ENCODE peak calls at places on chromosome 4, in eight cellular contexts. B is colonic mucosa; O is psoas muscle; V is tibial artery; I is CD8-positive, alpha-beta memory T cell; W is GM23248; M is neural progenitor cell; G is hepatocyte. Q is an unnamed sample. For H3K4me1 and H3K36me3, the result is how much of the 10 kb centered on the place peaks cover.

GRCh38 chr4:76457885-76458284 is 22.9 kb downstream of the SHROOM3 start:
- DNase-seq in B (no peak), O (no peak), V (no peak), I (no peak), W (no peak), M (peak), G (peak), Q (no peak)

GRCh38 chr4:146053901-146054300 is 115.3 kb upstream of the ZNF827 start:
- DNase-seq in B (no peak), O (no peak), V (no peak), I (no peak), W (no peak), M (no peak), G (no peak), Q (peak)

GRCh38 chr4:79284893-79285292 is 41.0 kb downstream of the NAA11 start:
- DNase-seq in B (no peak), O (no peak), V (no peak), I (no peak), W (no peak), M (no peak), G (no peak), Q (peak)

GRCh38 chr4:86594559-86595425 is 677 bp downstream of the PTPN13 start:
- DNase-seq in B (peak), O (peak), V (peak), I (no peak), W (peak), M (peak), G (peak), Q (peak)

GRCh38 chr4:173318648-173319211 is 15.4 kb downstream of the HMGB2 start:
- DNase-seq in B (no peak), O (no peak), V (no peak), I (no peak), W (peak), M (no peak), G (peak), Q (peak)

GRCh38 chr4:127586922-127587571 is 45.7 kb upstream of the INTU start:
- DNase-seq in B (no peak), O (no peak), V (no peak), I (no peak), W (peak), M (peak), G (peak), Q (peak)

GRCh38 chr4:176792348-176793059 is at the start of gene VEGFC:
- DNase-seq in B (peak), O (peak), V (peak), I (no peak), W (peak), M (peak), G (peak), Q (peak)

GRCh38 chr4:131085009-131085408 is 1989.1 kb downstream of the C4orf33 start:
- DNase-seq in B (no peak), O (no peak), V (no peak), I (no peak), W (no peak), M (no peak), G (no peak), Q (no peak)

GRCh38 chr4:146382194-146382593 is 139.5 kb downstream of the SLC10A7 start:
- DNase-seq in B (no peak), O (no peak), V (no peak), I (no peak), W (no peak), M (no peak), G (no peak), Q (no peak)

GRCh38 chr4:146165840-146166239 is 9.7 kb upstream of the LSM6 start:
- DNase-seq in B (no peak), O (no peak), V (no peak), I (no peak), W (peak), M (no peak), G (no peak), Q (no peak)

GRCh38 chr4:183284965-183285364 is 35.1 kb downstream of the CLDN22 start:
- DNase-seq in B (no peak), O (no peak), V (no peak), I (no peak), W (peak), M (no peak), G (no peak), Q (peak)

GRCh38 chr4:188971125-188971524 is 831.9 kb downstream of the TRIML1 start:
- DNase-seq in B (no peak), O (no peak), V (no peak), I (no peak), W (peak), M (no peak), G (no peak), Q (no peak)

GRCh38 chr4:41597494-41597893 is 59.5 kb downstream of the LIMCH1 start:
- DNase-seq in B (no peak), O (no peak), V (no peak), I (no peak), W (no peak), M (no peak), G (no peak), Q (no peak)

GRCh38 chr4:180296036-180296599 is 1947.1 kb upstream of the TENM3 start:
- DNase-seq in B (no peak), O (no peak), V (no peak), I (no peak), W (no peak), M (no peak), G (no peak), Q (no peak)

GRCh38 chr4:102169345-102169744 is 175.9 kb downstream of the SLC39A8 start:
- DNase-seq in B (no peak), O (no peak), V (no peak), I (no peak), W (peak), M (peak), G (peak), Q (peak)

GRCh38 chr4:185513489-185514181 is 21.7 kb downstream of the PDLIM3 start:
- DNase-seq in B (peak), O (peak), V (no peak), I (no peak), W (no peak), M (no peak), G (peak), Q (no peak)

GRCh38 chr4:155854597-155855226 is 11.4 kb downstream of the ASIC5 start:
- DNase-seq in B (no peak), O (no peak), V (no peak), I (no peak), W (peak), M (peak), G (peak), Q (peak)

GRCh38 chr4:78562687-78563086 is 11.1 kb downstream of the ANXA3 start:
- DNase-seq in B (no peak), O (no peak), V (no peak), I (no peak), W (no peak), M (no peak), G (no peak), Q (no peak)

GRCh38 chr4:81469774-81470455 is 1.8 kb downstream of the RASGEF1B start:
- DNase-seq in B (no peak), O (no peak), V (no peak), I (no peak), W (no peak), M (no peak), G (no peak), Q (no peak)

GRCh38 chr4:66052426-66052825 is 382.1 kb upstream of the EPHA5 start:
- DNase-seq in B (no peak), O (no peak), V (no peak), I (no peak), W (no peak), M (no peak), G (no peak), Q (no peak)

GRCh38 chr4:83490876-83491450 is 6.1 kb upstream of the ABRAXAS1 start:
- DNase-seq in B (no peak), O (no peak), V (no peak), I (no peak), W (peak), M (peak), G (peak), Q (peak)

GRCh38 chr4:4358093-4358840 is 28.6 kb upstream of the NSG1 start:
- DNase-seq in B (no peak), O (no peak), V (no peak), I (no peak), W (no peak), M (peak), G (no peak), Q (no peak)

GRCh38 chr4:119977135-119977534 is 89.5 kb downstream of the MAD2L1 start:
- DNase-seq in B (no peak), O (no peak), V (no peak), I (no peak), W (no peak), M (no peak), G (no peak), Q (no peak)

DNA sequence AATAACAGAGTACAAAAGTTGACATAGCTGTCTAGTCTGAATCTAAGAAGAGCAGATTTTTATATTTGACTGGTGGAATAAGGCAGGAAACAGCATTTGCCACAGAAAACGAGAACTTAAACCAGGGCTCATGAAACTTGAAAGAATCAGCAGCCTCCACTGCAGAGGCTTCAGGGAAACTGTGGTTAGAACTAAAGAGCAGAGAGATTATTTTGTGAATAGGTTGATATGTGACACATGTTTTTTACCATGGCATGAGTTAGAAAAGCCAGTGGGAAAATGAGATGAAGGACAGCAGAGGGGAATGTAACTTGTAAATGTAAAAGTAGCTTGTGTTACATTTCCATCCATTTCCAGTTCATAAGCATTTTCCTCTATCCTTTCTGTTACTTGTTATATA is 63.7 kb upstream of the CAMK2D start:
- DNase-seq in B (no peak), O (no peak), V (no peak), I (no peak), W (no peak), M (no peak), G (no peak), Q (no peak)
- H3K4me1 ChIP-seq in B (under half), O (under half), V (under half), I (under half), W (under half), M (under half), G (under half), Q (under half)

GRCh38 chr4:70681730-70682129 is 6.6 kb upstream of the UTP3 start:
- DNase-seq in B (no peak), O (no peak), V (no peak), I (no peak), W (no peak), M (no peak), G (no peak), Q (no peak)
- H3K27ac ChIP-seq in B (no peak), O (no peak), V (no peak), I (no peak), W (no peak), M (no peak), G (no peak), Q (no peak)

GRCh38 chr4:128942547-128942946 is 133.0 kb downstream of the JADE1 start:
- DNase-seq in B (no peak), O (no peak), V (no peak), I (no peak), W (no peak), M (no peak), G (no peak), Q (peak)
- H3K36me3 ChIP-seq in B (under half), O (under half), V (under half), I (under half), W (under half), M (under half), G (under half), Q (under half)

DNA sequence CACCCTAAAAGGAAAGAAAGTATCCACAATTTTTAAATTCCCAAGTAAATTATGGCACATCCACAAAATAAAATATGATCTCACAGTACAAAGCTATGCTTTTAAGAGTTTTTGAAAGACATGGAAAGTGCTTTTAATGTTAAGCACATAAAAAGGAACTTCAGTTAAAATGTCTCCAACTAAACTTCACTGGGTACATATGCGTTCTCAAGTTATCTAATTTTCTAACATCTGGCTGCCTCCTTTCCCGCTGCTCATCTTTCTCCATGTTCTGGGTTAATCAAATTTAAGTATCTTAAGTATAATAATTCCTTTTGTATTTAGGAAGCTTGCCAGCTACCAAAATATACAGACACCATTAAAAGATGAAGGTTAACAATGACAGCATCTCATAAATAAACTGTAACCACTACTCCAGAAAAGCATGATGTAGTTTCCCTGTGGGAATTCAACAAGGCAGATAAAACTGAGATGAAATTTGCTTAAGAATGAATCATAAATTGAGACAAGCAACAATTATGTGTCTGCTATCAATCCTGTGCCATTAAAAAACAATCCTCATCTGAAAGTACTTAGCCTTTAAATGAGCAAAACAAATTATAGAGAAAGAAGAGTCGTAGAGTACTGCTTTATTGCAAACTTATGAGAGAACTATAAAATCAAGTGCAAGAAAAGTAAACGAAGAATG is 25.1 kb downstream of the PRSS12 start:
- DNase-seq in B (no peak), O (no peak), V (no peak), I (no peak), W (peak), M (no peak), G (no peak), Q (no peak)
- H3K4me1 ChIP-seq in B (under half), O (under half), V (under half), I (under half), W (under half), M (under half), G (under half), Q (under half)

DNA sequence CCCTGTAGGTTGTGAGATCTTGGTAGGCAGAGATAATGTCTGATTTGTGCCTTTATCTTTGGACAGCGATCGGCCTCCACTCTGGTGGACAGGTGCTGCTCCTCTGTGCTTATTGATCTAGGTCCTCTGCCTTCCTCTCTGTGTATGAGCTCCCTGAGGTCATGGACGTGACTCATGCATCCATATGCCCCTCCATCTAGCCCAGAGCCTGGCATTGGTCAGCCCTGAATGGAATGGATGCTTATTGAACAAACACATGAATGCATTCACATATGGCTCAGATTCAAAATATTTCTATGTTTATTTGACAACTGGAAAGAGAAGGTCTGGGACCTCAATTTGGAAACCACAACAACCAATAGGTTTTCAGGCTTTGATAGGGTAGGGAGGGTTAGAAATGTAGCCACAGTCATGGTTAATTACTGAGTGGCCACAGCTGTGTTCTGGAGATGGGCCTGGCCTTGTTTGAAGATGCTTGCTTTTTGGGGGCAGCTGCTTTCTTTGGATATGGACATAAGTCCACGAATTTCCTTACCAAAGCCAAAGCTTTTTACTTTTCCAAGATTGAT is 76.2 kb downstream of the SEL1L3 start:
- DNase-seq in B (no peak), O (no peak), V (no peak), I (no peak), W (no peak), M (no peak), G (no peak), Q (no peak)
- H3K27ac ChIP-seq in B (no peak), O (no peak), V (no peak), I (no peak), W (no peak), M (no peak), G (no peak), Q (no peak)

GRCh38 chr4:766559-767283 is 59.2 kb downstream of the CPLX1 start:
- DNase-seq in B (no peak), O (peak), V (no peak), I (no peak), W (no peak), M (no peak), G (no peak), Q (no peak)

GRCh38 chr4:768995-769394 is 56.9 kb downstream of the CPLX1 start:
- DNase-seq in B (no peak), O (peak), V (no peak), I (no peak), W (no peak), M (no peak), G (no peak), Q (no peak)

GRCh38 chr4:769511-769910 is 56.4 kb downstream of the CPLX1 start:
- DNase-seq in B (no peak), O (peak), V (no peak), I (no peak), W (no peak), M (no peak), G (no peak), Q (no peak)

GRCh38 chr4:766152-766515 is 59.8 kb downstream of the CPLX1 start:
- DNase-seq in B (no peak), O (no peak), V (no peak), I (no peak), W (peak), M (no peak), G (peak), Q (no peak)

DNA sequence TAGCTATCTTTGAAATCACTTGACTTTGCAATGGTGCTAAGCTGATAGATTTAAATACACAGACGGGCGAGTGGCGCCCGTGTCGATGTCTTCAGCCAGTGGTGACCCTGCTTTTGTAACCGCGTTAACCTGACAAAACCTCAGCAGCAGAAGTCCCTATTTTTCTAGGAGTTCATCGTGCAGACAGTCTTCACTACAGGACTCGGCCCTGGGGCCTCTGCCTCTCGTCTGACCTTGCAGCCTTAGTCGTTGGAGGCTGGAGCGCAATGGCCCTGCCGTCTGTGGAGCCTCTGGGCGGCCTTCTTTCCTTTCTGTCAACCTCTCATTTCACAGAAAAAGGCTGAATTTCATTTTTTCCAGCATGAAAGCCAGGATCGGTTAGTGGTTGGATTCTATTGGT is 57.9 kb downstream of the CPLX1 start:
- DNase-seq in B (no peak), O (peak), V (no peak), I (no peak), W (no peak), M (no peak), G (no peak), Q (no peak)
- H3K36me3 ChIP-seq in B (under half), O (half or more), V (half or more), I (under half), W (under half), M (under half), G (under half), Q (under half)

DNA sequence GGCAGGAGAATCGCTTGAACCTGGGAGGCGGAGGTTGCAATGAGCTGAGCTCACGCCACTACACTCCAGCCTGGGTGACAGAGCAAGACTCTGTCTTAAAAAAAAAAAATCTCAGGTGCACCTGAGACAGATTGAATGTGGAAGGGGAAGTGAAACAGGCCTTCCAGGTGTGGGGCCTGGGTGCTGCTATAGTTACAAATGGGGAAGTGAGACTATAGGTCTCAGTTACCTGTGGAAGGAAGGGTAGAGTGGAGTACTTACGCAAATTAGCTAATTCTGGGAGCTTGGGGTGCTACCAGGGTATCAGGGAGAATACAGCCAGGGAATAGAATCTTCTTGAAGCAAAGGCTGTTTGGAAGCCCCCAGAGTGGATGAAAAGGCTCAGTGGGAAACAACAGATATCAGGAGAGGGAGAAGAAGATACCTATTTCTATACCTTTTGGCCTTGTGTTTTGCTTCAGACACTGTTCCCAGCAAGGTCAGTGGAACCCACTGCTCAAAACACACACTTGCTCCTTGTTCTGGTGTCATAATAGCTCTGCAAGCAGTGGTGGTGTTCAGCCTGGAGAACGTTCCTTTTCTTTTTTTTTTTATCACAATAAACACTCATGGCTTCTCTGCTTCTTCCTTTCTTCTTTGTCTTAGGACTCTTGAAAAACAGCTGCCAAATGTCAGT is 7.0 kb downstream of the CD38 start:
- DNase-seq in B (no peak), O (no peak), V (no peak), I (no peak), W (no peak), M (no peak), G (no peak), Q (no peak)
- H3K4me1 ChIP-seq in B (under half), O (under half), V (under half), I (under half), W (under half), M (under half), G (under half), Q (under half)

GRCh38 chr4:169270810-169271691 is at the start of gene SH3RF1:
- DNase-seq in B (peak), O (peak), V (peak), I (no peak), W (peak), M (peak), G (peak), Q (peak)
- H3K27ac ChIP-seq in B (peak), O (peak), V (peak), I (no peak), W (peak), M (peak), G (peak), Q (peak)

GRCh38 chr4:17599826-17600225 is 14.6 kb upstream of the MED28 start:
- DNase-seq in B (no peak), O (no peak), V (no peak), I (no peak), W (peak), M (no peak), G (no peak), Q (no peak)

GRCh38 chr4:17597517-17597916 is 16.9 kb upstream of the MED28 start:
- DNase-seq in B (peak), O (no peak), V (no peak), I (no peak), W (peak), M (no peak), G (peak), Q (peak)

GRCh38 chr4:17595471-17596005 is 18.5 kb downstream of the LAP3 start:
- DNase-seq in B (no peak), O (no peak), V (peak), I (no peak), W (no peak), M (no peak), G (no peak), Q (no peak)
- H3K36me3 ChIP-seq in B (under half), O (half or more), V (half or more), I (under half), W (under half), M (under half), G (under half), Q (under half)